ENCODE peak calls at places on chromosomes 4 and X, in six cellular contexts. H is stomach, J is testis, G is MM.1S, S is adipocyte, L is astrocyte. D is an unnamed sample.

GRCh38 chr4:105215609-105216313 is 69.1 kb downstream of the TET2 start:
- DNase-seq in H (no peak), J (no peak), G (no peak), S (peak; percentile 15), L (peak; percentile 54), D (no peak)

GRCh38 chr4:115145393-115146160 is 32.2 kb upstream of the NDST4 start:
- DNase-seq in H (peak; percentile 33), J (no peak), G (no peak), S (peak; percentile 30), L (no peak), D (no peak)

GRCh38 chrX:153381684-153382532 is 19.2 kb downstream of the PNMA6E start:
- DNase-seq in H (no peak), J (peak; percentile 40), G (no peak), S (peak; percentile 86), L (peak; percentile 81), D (no peak)

GRCh38 chr4:34091451-34091850 is 2152.9 kb downstream of the ARAP2 start:
- DNase-seq in H (no peak), J (no peak), G (peak; percentile 31), S (no peak), L (no peak), D (no peak)

GRCh38 chr4:26613242-26613641 is 29.4 kb downstream of the TBC1D19 start:
- DNase-seq in H (no peak), J (no peak), G (peak; percentile 58), S (peak; percentile 4), L (peak; percentile 12), D (no peak)

GRCh38 chrX:15384304-15384703 is at the start of gene VEGFD:
- DNase-seq in H (no peak), J (no peak), G (no peak), S (peak; percentile 67), L (peak; percentile 24), D (no peak)

GRCh38 chr4:38930199-38930598 is 62.6 kb downstream of the FAM114A1 start:
- DNase-seq in H (no peak), J (no peak), G (no peak), S (no peak), L (no peak), D (no peak)

GRCh38 chr4:148441624-148441985 is 609 bp downstream of the NR3C2 start:
- DNase-seq in H (no peak), J (peak; percentile 34), G (no peak), S (peak; percentile 11), L (no peak), D (no peak)

GRCh38 chr4:3458371-3458770 is 4.7 kb upstream of the DOK7 start:
- DNase-seq in H (no peak), J (no peak), G (no peak), S (no peak), L (no peak), D (no peak)

GRCh38 chr4:122776916-122777315 is 44.4 kb downstream of the BBS12 start:
- DNase-seq in H (no peak), J (peak; percentile 38), G (no peak), S (peak; percentile 55), L (no peak), D (no peak)

GRCh38 chrX:8755116-8755515 is 23.2 kb upstream of the ANOS1 start:
- DNase-seq in H (no peak), J (no peak), G (no peak), S (no peak), L (no peak), D (no peak)

GRCh38 chr4:151436093-151436518 is 27.1 kb downstream of the FHIP1A start:
- DNase-seq in H (no peak), J (no peak), G (no peak), S (peak; percentile 34), L (peak; percentile 70), D (no peak)

GRCh38 chr4:38650133-38650532 is 13.9 kb upstream of the KLF3 start:
- DNase-seq in H (no peak), J (no peak), G (no peak), S (no peak), L (no peak), D (no peak)

GRCh38 chr4:89829470-89830138 is 7.4 kb downstream of the SNCA start:
- DNase-seq in H (no peak), J (no peak), G (peak; percentile 94), S (peak; percentile 30), L (peak; percentile 30), D (no peak)

GRCh38 chr4:127506283-127506682 is 126.5 kb upstream of the INTU start:
- DNase-seq in H (no peak), J (no peak), G (no peak), S (no peak), L (no peak), D (no peak)

GRCh38 chr4:105555409-105555808 is 3.0 kb downstream of the ARHGEF38 start:
- DNase-seq in H (no peak), J (no peak), G (no peak), S (no peak), L (no peak), D (no peak)

GRCh38 chr4:101008503-101008902 is 338.8 kb downstream of the PPP3CA start:
- DNase-seq in H (no peak), J (no peak), G (no peak), S (no peak), L (no peak), D (no peak)

GRCh38 chr4:8544741-8545438 is 35.3 kb upstream of the GPR78 start:
- DNase-seq in H (no peak), J (no peak), G (no peak), S (no peak), L (no peak), D (no peak)

DNA sequence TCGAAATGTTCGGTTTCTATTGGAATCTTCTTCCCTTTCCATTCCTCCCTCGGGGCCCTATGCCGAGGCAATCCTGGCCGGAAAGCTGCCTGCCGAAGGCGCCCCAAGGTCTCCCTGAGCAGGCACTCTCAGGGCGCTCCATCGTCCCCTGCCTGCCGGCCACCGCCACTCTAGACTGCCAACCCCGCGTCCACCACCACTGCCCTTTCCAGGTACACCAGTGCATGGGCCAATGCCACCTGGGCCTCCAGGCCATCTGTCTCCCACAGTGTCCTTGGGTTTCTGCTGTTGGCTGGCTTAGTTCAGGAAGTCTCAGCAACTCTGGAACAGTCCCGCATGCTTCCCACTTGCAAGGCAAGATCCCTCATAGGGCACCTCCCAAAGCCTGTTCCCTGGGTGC is 14.6 kb downstream of the CTAG1A start:
- DNase-seq in H (no peak), J (no peak), G (no peak), S (no peak), L (no peak), D (no peak)
- H3K9me3 ChIP-seq in H (no peaks in the 10 kb centered on the region), J (no peaks in the 10 kb centered on the region), G (no peaks in the 10 kb centered on the region), S (no peaks in the 10 kb centered on the region), L (no peaks in the 10 kb centered on the region), D (no peaks in the 10 kb centered on the region)

GRCh38 chr4:157741642-157742041 is 431.2 kb downstream of the GASK1B start:
- DNase-seq in H (no peak), J (no peak), G (no peak), S (no peak), L (peak; percentile 26), D (no peak)
- H3K9me3 ChIP-seq in H (no peaks in the 10 kb centered on the region), J (no peaks in the 10 kb centered on the region), G (no peaks in the 10 kb centered on the region), S (no peaks in the 10 kb centered on the region), L (no peaks in the 10 kb centered on the region), D (no peaks in the 10 kb centered on the region)

DNA sequence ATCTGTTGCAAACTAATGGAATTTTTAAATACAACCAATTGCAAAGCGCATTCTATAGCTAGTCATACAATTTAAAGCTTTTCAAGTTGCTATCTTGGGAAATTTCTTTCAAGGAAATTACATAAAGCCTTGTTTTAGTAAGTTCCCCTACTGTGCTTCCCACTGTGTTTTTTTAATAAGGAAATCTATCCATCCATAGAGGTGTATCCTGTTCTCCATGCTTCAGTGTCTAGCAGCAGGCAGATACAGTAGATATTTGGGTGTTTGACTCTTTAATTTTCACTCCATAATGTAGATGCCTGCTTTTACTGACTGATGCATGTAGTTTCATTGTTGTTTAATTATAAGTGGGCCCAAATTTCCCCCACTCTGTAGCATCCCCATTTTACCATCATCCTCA is 171.6 kb upstream of the POU3F4 start:
- DNase-seq in H (no peak), J (no peak), G (no peak), S (no peak), L (no peak), D (no peak)
- H3K9me3 ChIP-seq in H (no peaks in the 10 kb centered on the region), J (no peaks in the 10 kb centered on the region), G (no peaks in the 10 kb centered on the region), S (no peaks in the 10 kb centered on the region), L (no peaks in the 10 kb centered on the region), D (no peaks in the 10 kb centered on the region)

GRCh38 chr4:183988874-183989273 is 83.8 kb downstream of the STOX2 start:
- DNase-seq in H (no peak), J (no peak), G (no peak), S (no peak), L (no peak), D (no peak)

GRCh38 chr4:183987987-183988392 is 82.9 kb downstream of the STOX2 start:
- DNase-seq in H (peak; percentile 68), J (peak; percentile 86), G (no peak), S (peak; percentile 53), L (peak; percentile 95), D (no peak)

GRCh38 chr4:183986645-183987528 is 81.8 kb downstream of the STOX2 start:
- DNase-seq in H (no peak), J (no peak), G (no peak), S (no peak), L (no peak), D (no peak)

GRCh38 chr4:183987529-183987946 is 82.4 kb downstream of the STOX2 start:
- DNase-seq in H (peak; percentile 74), J (peak; percentile 73), G (no peak), S (no peak), L (peak; percentile 85), D (no peak)

GRCh38 chr4:183984561-183984960 is 79.5 kb downstream of the STOX2 start:
- DNase-seq in H (no peak), J (peak; percentile 55), G (no peak), S (no peak), L (no peak), D (no peak)
- H3K9me3 ChIP-seq in H (no peaks in the 10 kb centered on the region), J (no peaks in the 10 kb centered on the region), G (no peaks in the 10 kb centered on the region), S (no peaks in the 10 kb centered on the region), L (no peaks in the 10 kb centered on the region), D (no peaks in the 10 kb centered on the region)

DNA sequence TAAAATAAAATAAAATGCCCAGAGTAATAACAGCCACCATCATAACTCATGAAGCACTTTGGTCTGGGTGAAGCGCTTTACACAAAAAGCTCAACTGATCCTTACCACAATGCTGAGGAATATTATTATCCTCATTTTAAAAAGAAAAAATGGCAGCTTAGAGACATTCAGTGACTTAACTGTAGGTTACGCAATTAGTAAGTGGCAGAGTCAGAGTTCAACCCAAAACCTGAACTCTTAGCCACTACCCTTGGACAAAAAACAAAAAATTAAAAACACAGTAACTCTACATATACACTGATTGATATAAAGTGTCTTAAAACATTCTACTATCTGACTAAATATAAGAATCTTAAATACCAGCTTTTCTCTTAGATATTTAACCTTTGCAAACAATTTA is 34.9 kb downstream of the MAOB start:
- DNase-seq in H (no peak), J (no peak), G (no peak), S (no peak), L (no peak), D (no peak)
- H3K9me3 ChIP-seq in H (no peaks in the 10 kb centered on the region), J (no peaks in the 10 kb centered on the region), G (no peaks in the 10 kb centered on the region), S (no peaks in the 10 kb centered on the region), L (no peaks in the 10 kb centered on the region), D (no peaks in the 10 kb centered on the region)

D was measured in T-helper 17 cell.